ENCODE peak calls at places on chromosome 1, in four cellular contexts. H, C, X and V are unnamed samples.
A peak's percentile ranks its signal among the peaks of the same experiment; 100 is the strongest.

GRCh38 chr1:241275226-241275625 is 81.8 kb downstream of the RGS7 start:
- DNase-seq in H (no peak), C (no peak), X (no peak), V (no peak)

GRCh38 chr1:206505702-206506375 is 1.5 kb upstream of the RASSF5 start:
- DNase-seq in H (no peak), C (no peak), X (no peak), V (no peak)

GRCh38 chr1:200437556-200438203 is 27.8 kb upstream of the ZNF281 start:
- DNase-seq in H (no peak), C (no peak), X (no peak), V (no peak)

GRCh38 chr1:51636765-51637522 is 20.1 kb downstream of the OSBPL9 start:
- DNase-seq in H (no peak), C (peak; percentile 57), X (no peak), V (peak; percentile 69)

GRCh38 chr1:97006044-97006676 is 284.6 kb downstream of the PTBP2 start:
- DNase-seq in H (no peak), C (peak; percentile 79), X (no peak), V (no peak)

GRCh38 chr1:205398586-205398985 is 23.3 kb downstream of the LEMD1 start:
- DNase-seq in H (no peak), C (no peak), X (no peak), V (no peak)

GRCh38 chr1:110210604-110211502 is 739 bp downstream of the KCNC4 start:
- DNase-seq in H (peak; percentile 52), C (peak; percentile 47), X (peak; percentile 63), V (peak; percentile 79)

GRCh38 chr1:226110249-226111108 is 48.0 kb downstream of the H3-3A start:
- DNase-seq in H (peak; percentile 87), C (peak; percentile 79), X (peak; percentile 53), V (no peak)

GRCh38 chr1:55580845-55581332 is 365.7 kb upstream of the USP24 start:
- DNase-seq in H (no peak), C (no peak), X (no peak), V (no peak)